ENCODE peak calls at places on chromosomes 2 and 18, in six cellular contexts. F is tibial artery, E is prostate gland, O is pancreas, R is ovary, Q is H9. S is an unnamed sample.

GRCh38 chr18:32920796-32921787 is 148.3 kb upstream of the KLHL14 start:
- DNase-seq in F (no peak), O (no peak), E (no peak), Q (no peak), R (no peak), S (no peak)

GRCh38 chr18:63783394-63783793 is 8.2 kb downstream of the SERPINB7 start:
- DNase-seq in E (no peak), O (no peak), R (no peak), F (no peak), Q (peak), S (no peak)

GRCh38 chr2:204160991-204161390 is 224.4 kb downstream of the ICOS start:
- DNase-seq in F (no peak), R (no peak), E (no peak), Q (no peak), O (no peak), S (no peak)

GRCh38 chr18:48815581-48816324 is 135.0 kb downstream of the SMAD7 start:
- DNase-seq in Q (peak), E (no peak), F (peak), O (no peak), R (peak), S (peak)

GRCh38 chr2:116023026-116023425 is 1580.6 kb downstream of the DPP10 start:
- DNase-seq in O (no peak), Q (no peak), R (no peak), F (no peak), E (no peak), S (no peak)

GRCh38 chr2:239882335-239882734 is 142.8 kb downstream of the NDUFA10 start:
- DNase-seq in Q (peak), R (peak), F (no peak), O (peak), E (peak), S (peak)

GRCh38 chr2:108916397-108917077 is 72.5 kb downstream of the EDAR start:
- DNase-seq in O (no peak), F (no peak), E (no peak), R (no peak), Q (peak), S (no peak)

GRCh38 chr2:207505728-207506127 is 24.0 kb upstream of the CREB1 start:
- DNase-seq in F (no peak), O (no peak), Q (no peak), R (no peak), E (no peak), S (no peak)

GRCh38 chr2:14459927-14460326 is 172.6 kb upstream of the LRATD1 start:
- DNase-seq in R (no peak), O (no peak), F (no peak), Q (no peak), E (no peak), S (no peak)

GRCh38 chr2:231308631-231309414 is 86.7 kb upstream of the B3GNT7 start:
- DNase-seq in O (no peak), F (no peak), R (no peak), E (no peak), Q (no peak), S (peak)

GRCh38 chr18:77063256-77063655 is 69.3 kb downstream of the MBP start:
- DNase-seq in O (no peak), R (no peak), Q (no peak), F (no peak), E (no peak), S (no peak)

GRCh38 chr2:79952561-79952960 is 352.0 kb downstream of the LRRTM1 start:
- DNase-seq in F (no peak), E (no peak), Q (no peak), O (no peak), R (no peak), S (no peak)

GRCh38 chr18:71327443-71328120 is 1038.7 kb downstream of the SOCS6 start:
- DNase-seq in F (no peak), Q (no peak), R (no peak), O (no peak), E (no peak), S (no peak)

GRCh38 chr2:41116106-41116797 is 664.4 kb upstream of the SLC8A1 start:
- DNase-seq in O (no peak), F (no peak), R (no peak), E (no peak), Q (no peak), S (no peak)

GRCh38 chr2:26430826-26431225 is 29.1 kb downstream of the DRC1 start:
- DNase-seq in F (no peak), O (no peak), R (no peak), E (no peak), Q (no peak), S (no peak)

GRCh38 chr2:47271054-47272000 is 116.2 kb upstream of the STPG4 start:
- DNase-seq in O (no peak), R (no peak), Q (no peak), F (no peak), E (no peak), S (no peak)

GRCh38 chr18:45106331-45106774 is 425.7 kb downstream of the SETBP1 start:
- DNase-seq in F (no peak), Q (no peak), E (no peak), R (no peak), O (no peak), S (no peak)

GRCh38 chr18:79804130-79804772 is 6.5 kb downstream of the KCNG2 start:
- DNase-seq in E (no peak), Q (no peak), R (no peak), F (no peak), O (no peak), S (peak)

GRCh38 chr18:77038182-77038581 is 94.4 kb downstream of the MBP start:
- DNase-seq in Q (no peak), O (no peak), F (no peak), R (no peak), E (no peak), S (no peak)

GRCh38 chr2:203583084-203583695 is 48.1 kb upstream of the RAPH1 start:
- DNase-seq in R (no peak), Q (no peak), F (no peak), O (no peak), E (no peak), S (no peak)

GRCh38 chr2:28471214-28471613 is 24.6 kb upstream of the PLB1 start:
- DNase-seq in F (no peak), O (no peak), Q (peak), R (no peak), E (no peak), S (no peak)

GRCh38 chr2:48482313-48482712 is 47.6 kb upstream of the STON1 start:
- DNase-seq in Q (no peak), E (no peak), O (no peak), R (no peak), F (no peak), S (no peak)

GRCh38 chr2:236965021-236965840 is 120.5 kb upstream of the COPS8 start:
- DNase-seq in E (no peak), Q (no peak), F (no peak), R (no peak), O (no peak), S (no peak)

GRCh38 chr2:234047361-234047760 is 3.1 kb upstream of the SPP2 start:
- DNase-seq in E (no peak), F (no peak), O (no peak), Q (no peak), R (no peak), S (no peak)

GRCh38 chr2:33071591-33071990 is 124.8 kb downstream of the LTBP1 start:
- DNase-seq in E (no peak), R (no peak), Q (no peak), F (no peak), O (no peak), S (no peak)

GRCh38 chr2:11142330-11142729 is 12.9 kb upstream of the SLC66A3 start:
- DNase-seq in Q (no peak), E (no peak), R (no peak), F (no peak), O (no peak), S (no peak)

GRCh38 chr2:133303150-133303549 is 265.1 kb downstream of the NCKAP5 start:
- DNase-seq in O (no peak), R (no peak), E (no peak), F (no peak), Q (no peak), S (no peak)

GRCh38 chr2:95207111-95207961 is at the start of gene ZNF892:
- DNase-seq in F (peak), E (peak), O (peak), Q (peak), R (peak), S (peak)

GRCh38 chr2:195572894-195573293 is 84.1 kb upstream of the SLC39A10 start:
- DNase-seq in O (no peak), F (no peak), Q (no peak), E (no peak), R (no peak), S (no peak)

GRCh38 chr2:215537621-215538020 is 101.8 kb upstream of the FN1 start:
- DNase-seq in R (no peak), O (no peak), Q (no peak), E (no peak), F (no peak), S (no peak)

GRCh38 chr2:158357699-158358098 is 98.9 kb downstream of the CCDC148 start:
- DNase-seq in R (no peak), O (no peak), F (no peak), Q (no peak), E (no peak), S (no peak)
- H3K27ac ChIP-seq in R (no peak), O (no peak), F (no peak), Q (no peak), E (no peak), S (no peak)

DNA sequence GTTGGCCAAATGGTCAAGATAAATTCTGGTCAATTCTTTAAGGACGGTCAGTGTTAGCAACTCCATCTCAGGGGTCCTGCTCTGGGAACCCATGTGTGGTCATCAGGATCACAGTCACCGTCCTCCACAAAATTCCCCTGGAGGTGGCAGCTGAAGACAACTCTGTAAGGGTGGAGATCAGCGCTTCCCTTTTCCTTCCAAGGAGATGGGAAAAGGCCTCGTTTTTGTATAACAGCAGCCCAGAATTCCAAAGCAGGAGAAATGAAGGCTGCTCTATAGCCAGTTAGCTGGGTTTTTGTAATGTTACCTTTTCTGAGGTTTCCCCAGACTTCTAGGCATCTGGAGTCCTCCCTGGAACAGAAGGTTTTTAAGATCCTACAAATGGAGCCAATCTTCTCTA is 334.8 kb downstream of the MYCN start:
- DNase-seq in F (no peak), Q (no peak), E (no peak), R (no peak), O (no peak), S (no peak)
- TF ChIP-seq CTCF in F (no peak), Q (no peak), E (no peak), R (no peak), O (no peak), S (no peak)

DNA sequence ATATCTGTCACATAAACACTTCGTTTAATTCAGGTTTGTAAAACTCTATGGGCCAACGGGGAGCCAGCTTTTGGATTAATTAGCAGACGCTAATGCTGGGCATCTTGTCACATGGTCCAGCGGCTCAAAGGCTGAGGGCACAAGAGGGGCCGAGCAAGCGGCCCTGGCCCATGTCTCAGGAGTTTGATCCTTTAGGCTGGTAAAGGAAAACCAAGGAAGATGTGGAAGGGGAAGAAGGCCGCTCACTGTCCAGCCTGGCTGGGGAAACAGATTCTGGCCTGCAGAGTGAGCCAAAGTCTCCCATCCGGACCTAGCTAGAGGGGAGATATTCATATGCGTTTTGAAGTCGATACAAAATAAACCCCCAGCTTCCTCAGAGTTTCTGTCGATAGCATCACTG is 248.6 kb upstream of the SIX2 start:
- DNase-seq in E (no peak), R (no peak), Q (no peak), F (no peak), O (no peak), S (no peak)
- H3K27ac ChIP-seq in E (no peak), R (no peak), Q (no peak), F (peak), O (no peak), S (no peak)

GRCh38 chr2:57693177-57693576 is 353.4 kb upstream of the VRK2 start:
- DNase-seq in Q (no peak), E (no peak), O (no peak), R (no peak), F (no peak), S (no peak)
- TF ChIP-seq CTCF in Q (no peak), E (no peak), O (no peak), R (no peak), F (no peak), S (no peak)

GRCh38 chr2:127415593-127416485 is 2.4 kb upstream of the PROC start:
- DNase-seq in E (peak), R (peak), Q (peak), F (no peak), O (peak), S (peak)
- H3K27ac ChIP-seq in E (no peak), R (no peak), Q (no peak), F (peak), O (peak), S (no peak)

DNA sequence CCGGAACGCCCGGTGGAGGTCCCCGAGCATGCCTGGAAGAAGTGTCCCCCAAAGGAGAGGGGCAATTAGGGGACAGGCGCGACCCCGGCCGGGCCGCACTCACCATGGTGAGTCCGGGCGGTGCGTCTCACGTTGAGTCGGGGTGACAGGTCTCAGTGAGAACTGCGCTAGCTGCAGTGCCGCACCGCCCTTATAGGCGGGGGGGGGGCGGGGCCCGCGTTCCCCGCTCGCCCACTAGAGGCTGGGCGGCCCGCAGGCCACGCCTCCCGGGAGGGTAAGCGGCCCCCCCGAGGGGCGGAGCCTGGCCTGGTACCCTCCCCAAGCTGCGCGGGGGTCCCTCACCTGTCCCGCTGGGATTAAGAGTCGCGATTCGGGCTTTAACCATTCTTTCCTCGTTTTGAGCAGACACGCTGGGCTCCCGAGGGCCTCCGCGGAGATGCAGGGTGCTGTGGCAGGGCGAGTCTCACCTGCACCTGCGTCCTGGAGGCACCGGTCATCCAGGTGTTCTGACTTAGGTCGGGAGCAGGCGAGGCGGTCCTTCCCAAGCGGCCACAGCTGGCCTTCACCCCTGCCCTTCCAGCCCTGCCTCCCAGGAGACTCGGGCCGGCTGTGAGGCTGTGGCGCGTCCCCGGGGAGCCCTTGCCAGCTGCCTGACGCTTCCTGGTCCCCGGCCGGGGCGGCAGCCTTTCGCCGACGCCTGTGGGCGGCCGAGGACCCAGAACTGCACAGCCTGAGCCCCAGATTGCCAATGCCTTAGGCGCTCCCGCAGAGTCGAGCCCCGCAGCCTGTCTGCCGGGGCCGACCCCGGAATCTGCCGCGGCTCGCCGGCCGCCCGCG is at the start of gene TUBA4A:
- DNase-seq in Q (peak), E (peak), O (peak), R (peak), F (peak), S (peak)
- TF ChIP-seq CTCF in Q (peak), E (peak), O (no peak), R (no peak), F (peak), S (no peak)

DNA sequence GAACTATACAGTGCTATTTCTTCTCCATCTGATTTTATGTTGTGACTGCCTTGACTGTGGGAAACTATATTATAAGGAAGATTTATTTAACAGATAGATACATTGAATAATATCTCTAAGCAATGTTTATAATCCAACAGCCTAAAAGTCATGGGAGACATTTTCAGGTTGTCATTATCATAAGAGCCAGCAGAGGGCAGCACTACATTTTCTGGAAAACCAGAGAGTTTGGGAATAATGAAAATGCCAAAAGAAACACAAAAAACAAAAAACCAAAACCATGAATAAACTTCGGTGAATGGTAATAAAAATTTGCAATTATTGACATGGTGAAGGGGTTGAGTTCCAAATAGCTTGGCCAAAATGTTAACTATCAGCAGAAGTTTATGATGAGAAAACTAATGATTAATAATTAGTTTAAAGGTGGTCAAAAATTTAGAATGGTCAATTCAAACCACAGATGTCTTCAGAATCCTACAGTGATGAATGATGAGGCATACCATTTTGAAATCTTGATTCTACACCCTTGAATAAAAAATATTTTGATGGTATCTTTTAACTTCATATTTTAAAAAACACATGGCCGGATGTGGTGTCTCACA is 4.7 kb downstream of the EEF1B2 start:
- DNase-seq in O (no peak), Q (no peak), E (no peak), R (peak), F (no peak), S (no peak)
- H3K27ac ChIP-seq in O (no peak), Q (no peak), E (no peak), R (no peak), F (no peak), S (no peak)